ENCODE peak calls at places on chromosomes 2 and 18, in five cellular contexts. A, D, G, B and V are unnamed samples.

GRCh38 chr18:74869904-74870863 is 272.5 kb downstream of the ZNF407 start:
- DNase-seq in A (no peak), D (peak; percentile 17), G (no peak), B (no peak), V (no peak)

GRCh38 chr2:176158306-176158643 is 1.2 kb downstream of the HOXD3 start:
- DNase-seq in A (no peak), D (no peak), G (no peak), B (no peak), V (no peak)

GRCh38 chr2:231679906-231680283 is 28.4 kb upstream of the PTMA start:
- DNase-seq in A (no peak), D (no peak), G (no peak), B (no peak), V (no peak)

GRCh38 chr2:6352247-6352646 is 513.5 kb downstream of the CMPK2 start:
- DNase-seq in A (no peak), D (no peak), G (no peak), B (no peak), V (no peak)

GRCh38 chr2:126831234-126832005 is 67.3 kb upstream of the TEX51 start:
- DNase-seq in A (no peak), D (no peak), G (no peak), B (no peak), V (no peak)

GRCh38 chr2:83784315-83784714 is 674.8 kb downstream of the SUCLG1 start:
- DNase-seq in A (no peak), D (no peak), G (no peak), B (no peak), V (no peak)

GRCh38 chr2:238294393-238295143 is 6.2 kb upstream of the PER2 start:
- DNase-seq in A (no peak), D (no peak), G (no peak), B (no peak), V (no peak)

GRCh38 chr2:99166218-99166617 is 11.5 kb downstream of the LIPT1 start:
- DNase-seq in A (no peak), D (no peak), G (no peak), B (no peak), V (no peak)

GRCh38 chr18:22882084-22882483 is 51.0 kb upstream of the RBBP8 start:
- DNase-seq in A (no peak), D (no peak), G (no peak), B (no peak), V (no peak)

GRCh38 chr2:104375206-104375605 is 478.7 kb upstream of the POU3F3 start:
- DNase-seq in A (no peak), D (no peak), G (no peak), B (no peak), V (no peak)

GRCh38 chr18:36309436-36310391 is 12.2 kb downstream of the FHOD3 start:
- DNase-seq in A (no peak), D (no peak), G (peak; percentile 91), B (peak; percentile 49), V (peak; percentile 90)

GRCh38 chr2:201830666-201831065 is 24.3 kb downstream of the CDK15 start:
- DNase-seq in A (no peak), D (no peak), G (no peak), B (no peak), V (no peak)

GRCh38 chr18:45456076-45457066 is 158.9 kb upstream of the SLC14A2 start:
- DNase-seq in A (no peak), D (no peak), G (no peak), B (no peak), V (no peak)

GRCh38 chr2:8132371-8132831 is 549.5 kb upstream of the ID2 start:
- DNase-seq in A (no peak), D (no peak), G (no peak), B (no peak), V (no peak)

GRCh38 chr18:12423820-12424219 is 16.1 kb downstream of the PRELID3A start:
- DNase-seq in A (no peak), D (no peak), G (no peak), B (no peak), V (no peak)

GRCh38 chr2:26008851-26009566 is 24.9 kb upstream of the RAB10 start:
- DNase-seq in A (no peak), D (peak; percentile 32), G (peak; percentile 30), B (peak; percentile 64), V (no peak)

GRCh38 chr2:33598472-33599174 is 476 bp downstream of the FAM98A start:
- DNase-seq in A (peak; percentile 33), D (peak; percentile 61), G (no peak), B (peak; percentile 41), V (no peak)

GRCh38 chr2:216695401-216695821 is at the start of gene IGFBP5:
- DNase-seq in A (no peak), D (no peak), G (peak; percentile 92), B (peak; percentile 54), V (no peak)

GRCh38 chr18:26504831-26505230 is 43.5 kb downstream of the KCTD1 start:
- DNase-seq in A (no peak), D (no peak), G (no peak), B (no peak), V (no peak)

GRCh38 chr2:134021830-134022524 is 231.9 kb upstream of the MGAT5 start:
- DNase-seq in A (no peak), D (no peak), G (no peak), B (no peak), V (no peak)

GRCh38 chr18:23805898-23806297 is 116.6 kb downstream of the LAMA3 start:
- DNase-seq in A (no peak), D (no peak), G (no peak), B (no peak), V (no peak)

GRCh38 chr2:660477-661214 is 16.6 kb downstream of the TMEM18 start:
- DNase-seq in A (no peak), D (no peak), G (no peak), B (no peak), V (no peak)

GRCh38 chr18:22831441-22831904 is 101.7 kb upstream of the RBBP8 start:
- DNase-seq in A (no peak), D (no peak), G (peak; percentile 61), B (no peak), V (no peak)

GRCh38 chr18:8107426-8107825 is 501.8 kb upstream of the RAB12 start:
- DNase-seq in A (no peak), D (no peak), G (no peak), B (no peak), V (no peak)

GRCh38 chr2:67883316-67884080 is 179.3 kb downstream of the C1D start:
- DNase-seq in A (no peak), D (no peak), G (no peak), B (no peak), V (no peak)

GRCh38 chr2:213119061-213119809 is 32.2 kb downstream of the IKZF2 start:
- DNase-seq in A (no peak), D (peak; percentile 88), G (peak; percentile 24), B (peak; percentile 5), V (peak; percentile 1)

GRCh38 chr2:60470340-60470739 is 83.1 kb downstream of the BCL11A start:
- DNase-seq in A (no peak), D (no peak), G (no peak), B (no peak), V (no peak)

GRCh38 chr2:234836251-234836650 is 115.6 kb upstream of the SH3BP4 start:
- DNase-seq in A (no peak), D (no peak), G (no peak), B (no peak), V (no peak)

GRCh38 chr2:174606336-174606735 is 8.7 kb upstream of the WIPF1 start:
- DNase-seq in A (no peak), D (peak; percentile 68), G (no peak), B (peak; percentile 61), V (no peak)

GRCh38 chr18:33677891-33678290 is 99.9 kb downstream of the ASXL3 start:
- DNase-seq in A (no peak), D (no peak), G (no peak), B (no peak), V (no peak)